ENCODE peak calls at places on chromosomes 12 and 14, in eight cellular contexts. Q is CD8-positive, alpha-beta T cell; K is Peyer's patch; P is left lung; M is prostate gland; F is HuH-7.5; I is MG63; C is activated CD8-positive, alpha-beta memory T cell treated with anti-CD3 and anti-CD28 coated beads for 24 hours. Z is an unnamed sample.

GRCh38 chr12:131279281-131279921 is 325.7 kb downstream of the ADGRD1 start:
- DNase-seq in F (no peak), Q (no peak), P (peak), C (no peak), K (peak), M (no peak), I (no peak), Z (no peak)

GRCh38 chr12:65123435-65124063 is 2.4 kb upstream of the WIF1 start:
- DNase-seq in P (no peak), C (no peak), M (no peak), F (no peak), I (no peak), K (no peak), Q (no peak), Z (no peak)

GRCh38 chr14:64990939-64991338 is 4.2 kb downstream of the FNTB start:
- DNase-seq in C (no peak), Q (no peak), P (no peak), M (no peak), K (no peak), I (no peak), F (no peak), Z (no peak)

GRCh38 chr12:3772380-3772779 is 19.5 kb upstream of the CRACR2A start:
- DNase-seq in I (no peak), M (no peak), Q (no peak), P (no peak), C (no peak), K (no peak), F (no peak), Z (no peak)

GRCh38 chr14:91888641-91889476 is 21.5 kb upstream of the TC2N start:
- DNase-seq in I (no peak), C (no peak), M (no peak), F (no peak), Q (no peak), P (no peak), K (no peak), Z (no peak)

GRCh38 chr12:98894412-98895085 is 249.5 kb downstream of the APAF1 start:
- DNase-seq in Q (no peak), I (no peak), K (no peak), M (no peak), F (peak), P (no peak), C (no peak), Z (no peak)

GRCh38 chr14:89214221-89214965 is 202.6 kb downstream of the FOXN3 start:
- DNase-seq in M (peak), I (peak), P (peak), Q (no peak), K (no peak), F (peak), C (no peak), Z (no peak)

GRCh38 chr14:65277580-65278270 is 134.8 kb upstream of the FUT8 start:
- DNase-seq in I (no peak), K (no peak), P (no peak), Q (no peak), F (no peak), C (no peak), M (no peak), Z (no peak)

GRCh38 chr14:29503903-29504302 is 423.7 kb downstream of the PRKD1 start:
- DNase-seq in C (no peak), M (no peak), Q (no peak), I (no peak), K (no peak), F (no peak), P (no peak), Z (no peak)

GRCh38 chr12:102510031-102510430 is 29.7 kb upstream of the IGF1 start:
- DNase-seq in K (no peak), F (no peak), M (no peak), Q (no peak), C (no peak), I (no peak), P (no peak), Z (no peak)

GRCh38 chr14:67411820-67412421 is at the start of gene PLEK2:
- DNase-seq in M (peak), F (no peak), P (peak), Q (peak), K (peak), I (peak), C (peak), Z (peak)

GRCh38 chr12:97752129-97752528 is 289.5 kb downstream of the RMST start:
- DNase-seq in P (no peak), C (no peak), F (no peak), K (no peak), Q (no peak), M (no peak), I (no peak), Z (no peak)

GRCh38 chr14:97603201-97603600 is 806.0 kb downstream of the VRK1 start:
- DNase-seq in Q (peak), P (no peak), M (no peak), K (no peak), C (no peak), F (no peak), I (no peak), Z (no peak)

GRCh38 chr12:106108187-106108816 is 30.5 kb downstream of the NUAK1 start:
- DNase-seq in I (no peak), Q (no peak), K (no peak), C (no peak), P (no peak), F (no peak), M (no peak), Z (no peak)

GRCh38 chr12:6053541-6053940 is 70.9 kb downstream of the VWF start:
- DNase-seq in C (no peak), I (no peak), K (no peak), Q (no peak), F (no peak), M (no peak), P (no peak), Z (no peak)

GRCh38 chr12:14369322-14369721 is 3.8 kb downstream of the ATF7IP start:
- DNase-seq in K (no peak), M (no peak), F (no peak), I (no peak), P (no peak), Q (no peak), C (no peak), Z (no peak)

GRCh38 chr12:53623986-53624385 is 2.2 kb downstream of the ATF7 start:
- DNase-seq in M (peak), K (no peak), Q (no peak), F (no peak), I (peak), C (no peak), P (no peak), Z (no peak)

GRCh38 chr12:18754118-18754707 is 16.3 kb downstream of the CAPZA3 start:
- DNase-seq in F (no peak), Q (no peak), M (no peak), P (no peak), K (no peak), I (no peak), C (no peak), Z (no peak)

GRCh38 chr14:79028281-79028680 is 858.1 kb downstream of the NRXN3 start:
- DNase-seq in I (no peak), F (no peak), M (no peak), P (no peak), K (no peak), C (no peak), Q (no peak), Z (no peak)

Z was measured in 8988T.